ENCODE peak calls at places on chromosomes 16 and 17, in nine cellular contexts. T is BJ; C is heart right ventricle; O is hepatocyte; U is Panc1; D is cardiac muscle cell; B is CD8-positive, alpha-beta T cell; A is psoas muscle; Y is tibial artery. M is an unnamed sample.

GRCh38 chr16:31700530-31701388 is 172.8 kb upstream of the ZNF267 start:
- DNase-seq in B (peak; percentile 91), U (no peak), Y (no peak), T (no peak), A (peak; percentile 79), O (peak; percentile 93), C (peak; percentile 81), D (peak; percentile 90), M (peak; percentile 93)

GRCh38 chr17:68462381-68463210 is 5.3 kb upstream of the WIPI1 start:
- DNase-seq in A (peak; percentile 67), C (peak; percentile 79), B (peak; percentile 77), D (peak; percentile 93), U (no peak), Y (no peak), O (peak; percentile 94), T (no peak), M (peak; percentile 80)

GRCh38 chr17:36641877-36642845 is 40.8 kb downstream of the MRM1 start:
- DNase-seq in O (peak; percentile 20), U (no peak), D (peak; percentile 40), B (no peak), C (no peak), A (no peak), Y (no peak), T (no peak), M (peak; percentile 88)

GRCh38 chr16:85239871-85240270 is 127.6 kb upstream of the CIBAR2 start:
- DNase-seq in O (no peak), C (no peak), U (no peak), T (no peak), D (no peak), A (no peak), B (no peak), Y (no peak), M (no peak)

GRCh38 chr16:27436921-27437650 is 35.1 kb downstream of the IL21R start:
- DNase-seq in Y (peak; percentile 45), T (no peak), U (no peak), C (no peak), B (peak; percentile 25), O (no peak), D (no peak), A (no peak), M (no peak)

GRCh38 chr16:49469930-49470451 is 96.4 kb downstream of the C16orf78 start:
- DNase-seq in Y (peak; percentile 33), T (no peak), U (no peak), A (peak; percentile 40), C (no peak), B (peak; percentile 36), D (no peak), O (no peak), M (no peak)

GRCh38 chr17:76586741-76587487 is 1.3 kb upstream of the ST6GALNAC2 start:
- DNase-seq in A (no peak), B (no peak), O (no peak), C (no peak), U (no peak), D (peak; percentile 59), T (no peak), Y (no peak), M (peak; percentile 41)

GRCh38 chr16:47064775-47065174 is 79.0 kb downstream of the NETO2 start:
- DNase-seq in A (no peak), C (no peak), U (no peak), O (no peak), Y (peak; percentile 15), T (no peak), D (no peak), B (no peak), M (no peak)

GRCh38 chr17:15782809-15783208 is 50.7 kb downstream of the TBC1D26 start:
- DNase-seq in C (peak; percentile 68), U (no peak), D (no peak), B (no peak), A (peak; percentile 79), Y (peak; percentile 75), O (no peak), T (no peak), M (peak; percentile 38)

GRCh38 chr17:72733619-72734282 is 358.7 kb downstream of the SLC39A11 start:
- DNase-seq in D (no peak), C (no peak), T (no peak), B (no peak), Y (no peak), O (no peak), U (no peak), A (no peak), M (no peak)

GRCh38 chr17:76772842-76773521 is 35.1 kb downstream of the MFSD11 start:
- DNase-seq in O (peak; percentile 78), B (peak; percentile 57), U (no peak), T (peak; percentile 76), Y (no peak), D (peak; percentile 51), C (no peak), A (no peak), M (no peak)

GRCh38 chr17:28521296-28522085 is 15.3 kb downstream of the FOXN1 start:
- DNase-seq in Y (no peak), D (peak; percentile 46), T (no peak), C (no peak), O (no peak), A (no peak), U (no peak), B (no peak), M (peak; percentile 88)

GRCh38 chr17:29091591-29092291 is 48.8 kb downstream of the PIPOX start:
- DNase-seq in C (no peak), O (no peak), D (no peak), T (no peak), U (no peak), Y (no peak), A (no peak), B (no peak), M (no peak)

GRCh38 chr17:44780845-44781480 is 22.2 kb downstream of the ADAM11 start:
- DNase-seq in B (no peak), A (no peak), C (no peak), Y (no peak), O (no peak), U (no peak), D (no peak), T (no peak), M (peak; percentile 45)

GRCh38 chr17:5580367-5580766 is 3.9 kb downstream of the NLRP1 start:
- DNase-seq in A (no peak), B (no peak), C (no peak), U (no peak), O (no peak), T (no peak), D (no peak), Y (no peak), M (no peak)

GRCh38 chr16:52066951-52067350 is 480.0 kb downstream of the TOX3 start:
- DNase-seq in U (no peak), A (no peak), C (no peak), D (no peak), T (no peak), O (no peak), Y (no peak), B (no peak), M (no peak)

GRCh38 chr17:48024149-48025039 is 13.2 kb downstream of the COPZ2 start:
- DNase-seq in B (peak; percentile 53), A (peak; percentile 72), Y (peak; percentile 77), C (peak; percentile 24), O (peak; percentile 58), D (peak; percentile 43), U (peak; percentile 54), T (no peak), M (peak; percentile 64)

GRCh38 chr17:59764292-59764741 is 56.9 kb downstream of the VMP1 start:
- DNase-seq in B (no peak), D (no peak), T (no peak), A (no peak), O (no peak), Y (no peak), U (no peak), C (no peak), M (no peak)

GRCh38 chr17:33014751-33015150 is 23.1 kb downstream of the SPACA3 start:
- DNase-seq in B (no peak), T (no peak), C (no peak), O (peak; percentile 45), Y (peak; percentile 32), A (no peak), D (no peak), U (no peak), M (no peak)

GRCh38 chr17:80913928-80914821 is 77.5 kb upstream of the CHMP6 start:
- DNase-seq in B (no peak), C (no peak), Y (peak; percentile 54), D (no peak), T (no peak), A (no peak), O (no peak), U (no peak), M (no peak)

DNA sequence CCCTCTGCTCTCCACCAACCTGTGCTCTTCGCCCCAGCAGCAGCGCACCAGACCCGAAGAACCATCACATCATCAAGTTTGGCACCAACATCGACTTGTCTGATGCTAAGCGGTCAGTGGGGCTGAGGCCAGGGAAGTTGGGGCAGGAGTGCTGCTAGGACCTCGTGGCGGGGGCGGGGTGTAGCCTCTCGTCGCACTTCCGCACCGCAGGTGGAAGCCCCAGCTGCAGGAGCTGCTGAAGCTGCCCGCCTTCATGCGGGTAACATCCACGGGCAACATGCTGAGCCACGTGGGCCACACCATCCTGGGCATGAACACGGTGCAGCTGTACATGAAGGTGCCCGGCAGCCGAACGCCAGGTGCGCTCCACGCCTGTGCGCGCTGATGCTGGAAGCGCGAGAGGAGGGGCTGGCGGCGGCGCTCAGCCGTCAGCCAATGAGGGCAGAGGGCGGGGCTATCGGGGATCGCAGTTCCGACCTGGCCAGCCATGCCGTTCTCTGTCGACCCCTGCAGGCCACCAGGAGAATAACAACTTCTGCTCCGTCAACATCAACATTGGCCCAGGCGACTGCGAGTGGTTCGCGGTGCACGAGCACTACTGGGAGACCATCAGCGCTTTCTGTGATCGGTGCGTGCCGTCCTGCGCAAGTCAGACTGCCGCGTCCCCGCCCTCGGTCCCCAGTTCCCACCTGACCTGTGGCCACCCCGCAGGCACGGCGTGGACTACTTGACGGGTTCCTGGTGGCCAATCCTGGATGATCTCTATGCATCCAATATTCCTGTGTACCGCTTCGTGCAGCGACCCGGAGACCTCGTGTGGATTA is 3.2 kb upstream of the TMEM88 start:
- DNase-seq in Y (peak; percentile 93), B (peak; percentile 96), A (peak; percentile 96), U (no peak), C (peak; percentile 91), O (peak; percentile 97), D (peak; percentile 95), T (no peak), M (peak; percentile 97)
- H3K4me3 ChIP-seq in Y (no peak overlapping the region), B (peak overlapping the region; percentile 44), A (peak overlapping the region; percentile 22), U (no peak overlapping the region), C (no peak overlapping the region), O (no peak overlapping the region), D (no peak overlapping the region), T (no peak overlapping the region), M (peak overlapping the region; percentile 68)

GRCh38 chr17:65227637-65228036 is 90.5 kb downstream of the RGS9 start:
- DNase-seq in O (no peak), C (no peak), Y (no peak), T (no peak), A (no peak), B (no peak), U (no peak), D (no peak), M (no peak)
- H3K27me3 ChIP-seq in O (no peaks in the 10 kb centered on the region), C (peaks cover 36% of the 10 kb centered on the region), Y (peaks cover 40% of the 10 kb centered on the region), T (peaks cover 15% of the 10 kb centered on the region), A (no peaks in the 10 kb centered on the region), B (no peaks in the 10 kb centered on the region), U (no peaks in the 10 kb centered on the region), D (no peaks in the 10 kb centered on the region), M (no peaks in the 10 kb centered on the region)

GRCh38 chr16:72626623-72627022 is 421.3 kb downstream of the ZFHX3 start:
- DNase-seq in T (no peak), B (no peak), D (no peak), Y (no peak), U (no peak), O (no peak), C (no peak), A (no peak), M (no peak)
- H3K4me3 ChIP-seq in T (no peak overlapping the region), B (no peak overlapping the region), D (peak overlapping the region; percentile 42), Y (no peak overlapping the region), U (no peak overlapping the region), O (no peak overlapping the region), C (no peak overlapping the region), A (no peak overlapping the region), M (no peak overlapping the region)

GRCh38 chr16:57365826-57366536 is 6.3 kb upstream of the CX3CL1 start:
- DNase-seq in U (no peak), T (no peak), C (no peak), O (no peak), D (no peak), Y (peak; percentile 48), B (no peak), A (no peak), M (no peak)
- H3K27me3 ChIP-seq in U (no peaks in the 10 kb centered on the region), T (peaks cover 24% of the 10 kb centered on the region), C (no peaks in the 10 kb centered on the region), O (no peaks in the 10 kb centered on the region), D (no peaks in the 10 kb centered on the region), Y (no peaks in the 10 kb centered on the region), B (no peaks in the 10 kb centered on the region), A (no peaks in the 10 kb centered on the region), M (no peaks in the 10 kb centered on the region)

M was measured in H7.